ENCODE peak calls at places on chromosomes 3 and 15, in five cellular contexts. M is hepatic stellate cell; C is activated effector memory CD4-positive, alpha-beta T cell treated with Interleukin-2 at 50 U/mL for 16 hours; Z is CD8-positive, alpha-beta memory T cell; O is Kasumi-1. Q is an unnamed sample.
A peak's percentile ranks its signal among the peaks of the same experiment; 100 is the strongest.

GRCh38 chr3:106566277-106566676 is 697.5 kb upstream of the CBLB start:
- DNase-seq in M (no peak), C (no peak), O (no peak), Z (no peak), Q (no peak)

GRCh38 chr15:88990185-88990679 is 77.1 kb upstream of the MFGE8 start:
- DNase-seq in M (no peak), O (no peak), C (no peak), Z (no peak), Q (no peak)

GRCh38 chr3:154753101-154753500 is 323.1 kb upstream of the GPR149 start:
- DNase-seq in C (no peak), O (no peak), Z (no peak), M (no peak), Q (no peak)

GRCh38 chr3:78041486-78041885 is 1001.6 kb downstream of the ROBO2 start:
- DNase-seq in Z (no peak), M (no peak), C (no peak), O (no peak), Q (no peak)

GRCh38 chr15:40460404-40460803 is 10.4 kb upstream of the CHST14 start:
- DNase-seq in Z (no peak), C (no peak), M (no peak), O (no peak), Q (no peak)

GRCh38 chr3:5339967-5340535 is 152.5 kb downstream of the EDEM1 start:
- DNase-seq in O (no peak), C (no peak), M (no peak), Z (no peak), Q (no peak)

GRCh38 chr15:38941399-38941953 is 376.9 kb upstream of the RASGRP1 start:
- DNase-seq in Z (no peak), C (no peak), O (no peak), M (no peak), Q (no peak)

GRCh38 chr3:40313975-40314860 is 4.7 kb downstream of the EIF1B start:
- DNase-seq in O (no peak), M (no peak), Z (no peak), C (no peak), Q (no peak)

GRCh38 chr3:73727117-73727802 is 102.5 kb upstream of the PDZRN3 start:
- DNase-seq in C (no peak), O (no peak), M (peak; percentile 37), Z (no peak), Q (peak; percentile 55)

GRCh38 chr3:30954431-30954830 is 60.0 kb upstream of the GADL1 start:
- DNase-seq in O (no peak), C (no peak), M (no peak), Z (no peak), Q (no peak)

GRCh38 chr3:11136871-11137626 is 17.2 kb upstream of the HRH1 start:
- DNase-seq in C (no peak), Z (no peak), M (peak; percentile 90), O (no peak), Q (peak; percentile 94)

GRCh38 chr15:99412082-99412481 is 153.7 kb upstream of the MEF2A start:
- DNase-seq in Z (no peak), O (no peak), M (no peak), C (no peak), Q (no peak)

GRCh38 chr3:47641739-47642138 is 63.1 kb upstream of the CSPG5 start:
- DNase-seq in O (no peak), C (no peak), Z (no peak), M (no peak), Q (no peak)

GRCh38 chr3:156816794-156817741 is 9.1 kb upstream of the LEKR1 start:
- DNase-seq in M (peak; percentile 82), O (peak; percentile 76), Z (peak; percentile 91), C (peak; percentile 94), Q (peak; percentile 76)

GRCh38 chr15:89174476-89174875 is 46.9 kb downstream of the RLBP1 start:
- DNase-seq in O (no peak), Z (no peak), C (no peak), M (no peak), Q (no peak)

GRCh38 chr3:196793224-196793623 is 53.6 kb downstream of the PAK2 start:
- DNase-seq in Z (no peak), C (no peak), M (peak; percentile 76), O (no peak), Q (peak; percentile 91)

GRCh38 chr15:69434679-69435078 is 17.9 kb upstream of the RPLP1 start:
- DNase-seq in O (no peak), Z (no peak), C (no peak), M (no peak), Q (no peak)

GRCh38 chr3:81443948-81444347 is 317.5 kb downstream of the GBE1 start:
- DNase-seq in O (no peak), M (peak; percentile 50), C (no peak), Z (no peak), Q (no peak)

GRCh38 chr3:44721231-44722102 is 8.0 kb upstream of the ZNF501 start:
- DNase-seq in M (no peak), C (no peak), Z (no peak), O (no peak), Q (no peak)

GRCh38 chr15:82298520-82298919 is 35.9 kb downstream of the SAXO2 start:
- DNase-seq in Z (peak; percentile 74), O (no peak), C (peak; percentile 63), M (no peak), Q (no peak)

GRCh38 chr15:51848811-51849210 is 19.4 kb downstream of the TMOD3 start:
- DNase-seq in O (no peak), Z (no peak), M (no peak), C (no peak), Q (no peak)

GRCh38 chr15:51830279-51830806 is 890 bp downstream of the TMOD3 start:
- DNase-seq in Z (no peak), C (no peak), O (peak; percentile 66), M (peak; percentile 21), Q (no peak)

GRCh38 chr3:187896664-187897063 is 151.4 kb upstream of the BCL6 start:
- DNase-seq in C (no peak), M (no peak), Z (no peak), O (no peak), Q (no peak)

GRCh38 chr15:61794881-61795280 is 265.4 kb downstream of the VPS13C start:
- DNase-seq in O (no peak), Z (no peak), M (no peak), C (no peak), Q (no peak)

GRCh38 chr15:49273734-49274318 is 103.8 kb downstream of the GALK2 start:
- DNase-seq in C (no peak), M (no peak), Z (no peak), O (no peak), Q (no peak)

GRCh38 chr3:53490131-53490474 is 4.3 kb upstream of the CACNA1D start:
- DNase-seq in Z (no peak), C (no peak), M (no peak), O (no peak), Q (no peak)

Q was measured in amniotic stem cell.